ENCODE peak calls at places on chromosomes 11 and 22, in seven cellular contexts. G, E, A, R, L, Y and Z are unnamed samples.

GRCh38 chr22:23282089-23282501 is 101.8 kb downstream of the BCR start:
- DNase-seq in G (peak), E (peak), A (peak), R (no peak), L (peak), Y (peak), Z (peak)

GRCh38 chr11:12170984-12171383 is 60.6 kb downstream of the MICAL2 start:
- DNase-seq in G (no peak), E (peak), A (peak), R (no peak), L (no peak), Y (no peak), Z (peak)

GRCh38 chr11:59247535-59248227 is 35.0 kb upstream of the MPEG1 start:
- DNase-seq in G (no peak), E (peak), A (peak), R (no peak), L (no peak), Y (no peak), Z (peak)

GRCh38 chr22:35684270-35684700 is 33.4 kb upstream of the APOL5 start:
- DNase-seq in G (no peak), E (peak), A (peak), R (peak), L (no peak), Y (no peak), Z (peak)

GRCh38 chr11:62324738-62325556 is 12.3 kb upstream of the ASRGL1 start:
- DNase-seq in G (no peak), E (peak), A (peak), R (peak), L (peak), Y (no peak), Z (peak)

GRCh38 chr11:6351782-6352181 is 31.5 kb upstream of the CAVIN3 start:
- DNase-seq in G (no peak), E (peak), A (no peak), R (no peak), L (no peak), Y (no peak), Z (no peak)

GRCh38 chr11:119417726-119418540 is 5.0 kb downstream of the THY1 start:
- DNase-seq in G (peak), E (peak), A (peak), R (no peak), L (no peak), Y (no peak), Z (peak)

GRCh38 chr11:28674432-28675076 is 566.4 kb downstream of the METTL15 start:
- DNase-seq in G (no peak), E (peak), A (peak), R (peak), L (no peak), Y (no peak), Z (peak)

GRCh38 chr22:29517215-29517908 is 36.2 kb downstream of the THOC5 start:
- DNase-seq in G (no peak), E (no peak), A (no peak), R (no peak), L (no peak), Y (peak), Z (no peak)

GRCh38 chr11:62013266-62014157 is 46.1 kb upstream of the FTH1 start:
- DNase-seq in G (no peak), E (no peak), A (no peak), R (no peak), L (no peak), Y (peak), Z (no peak)

GRCh38 chr11:87215236-87215635 is 177.5 kb downstream of the TMEM135 start:
- DNase-seq in G (no peak), E (peak), A (no peak), R (no peak), L (no peak), Y (no peak), Z (no peak)

GRCh38 chr11:123973816-123974215 is 3.8 kb downstream of the OR10S1 start:
- DNase-seq in G (no peak), E (peak), A (peak), R (no peak), L (no peak), Y (no peak), Z (peak)

GRCh38 chr11:36240178-36240577 is 49.0 kb downstream of the COMMD9 start:
- DNase-seq in G (no peak), E (peak), A (no peak), R (no peak), L (no peak), Y (no peak), Z (no peak)

GRCh38 chr11:34495724-34496377 is 17.7 kb downstream of the ELF5 start:
- DNase-seq in G (no peak), E (no peak), A (no peak), R (no peak), L (peak), Y (no peak), Z (peak)

GRCh38 chr11:134276396-134277175 is 407 bp downstream of the GLB1L3 start:
- DNase-seq in G (no peak), E (no peak), A (no peak), R (peak), L (no peak), Y (no peak), Z (no peak)

GRCh38 chr22:36162127-36163034 is 1.8 kb upstream of the APOL3 start:
- DNase-seq in G (no peak), E (no peak), A (no peak), R (no peak), L (no peak), Y (no peak), Z (no peak)

GRCh38 chr22:39856588-39856987 is 37.0 kb downstream of the ENTHD1 start:
- DNase-seq in G (no peak), E (no peak), A (no peak), R (no peak), L (no peak), Y (no peak), Z (no peak)

GRCh38 chr11:82701847-82702520 is 31.7 kb downstream of the FAM181B start:
- DNase-seq in G (no peak), E (peak), A (peak), R (peak), L (no peak), Y (no peak), Z (peak)

GRCh38 chr11:11171285-11171684 is 181.8 kb downstream of the CSNK2A3 start:
- DNase-seq in G (no peak), E (peak), A (no peak), R (no peak), L (no peak), Y (no peak), Z (no peak)

GRCh38 chr11:36352919-36353318 is 56.8 kb downstream of the PRR5L start:
- DNase-seq in G (no peak), E (no peak), A (no peak), R (no peak), L (no peak), Y (no peak), Z (no peak)

GRCh38 chr11:67504950-67505561 is at the start of gene PITPNM1:
- DNase-seq in G (no peak), E (peak), A (peak), R (peak), L (peak), Y (peak), Z (peak)

GRCh38 chr11:82975882-82976281 is 74.3 kb downstream of the DDIAS start:
- DNase-seq in G (no peak), E (no peak), A (no peak), R (no peak), L (no peak), Y (no peak), Z (no peak)

GRCh38 chr11:43944761-43945311 is 2.4 kb downstream of the C11orf96 start:
- DNase-seq in G (peak), E (peak), A (no peak), R (peak), L (peak), Y (peak), Z (peak)

GRCh38 chr11:16226245-16226644 is 130.1 kb downstream of the SOX6 start:
- DNase-seq in G (peak), E (peak), A (peak), R (no peak), L (peak), Y (peak), Z (peak)

DNA sequence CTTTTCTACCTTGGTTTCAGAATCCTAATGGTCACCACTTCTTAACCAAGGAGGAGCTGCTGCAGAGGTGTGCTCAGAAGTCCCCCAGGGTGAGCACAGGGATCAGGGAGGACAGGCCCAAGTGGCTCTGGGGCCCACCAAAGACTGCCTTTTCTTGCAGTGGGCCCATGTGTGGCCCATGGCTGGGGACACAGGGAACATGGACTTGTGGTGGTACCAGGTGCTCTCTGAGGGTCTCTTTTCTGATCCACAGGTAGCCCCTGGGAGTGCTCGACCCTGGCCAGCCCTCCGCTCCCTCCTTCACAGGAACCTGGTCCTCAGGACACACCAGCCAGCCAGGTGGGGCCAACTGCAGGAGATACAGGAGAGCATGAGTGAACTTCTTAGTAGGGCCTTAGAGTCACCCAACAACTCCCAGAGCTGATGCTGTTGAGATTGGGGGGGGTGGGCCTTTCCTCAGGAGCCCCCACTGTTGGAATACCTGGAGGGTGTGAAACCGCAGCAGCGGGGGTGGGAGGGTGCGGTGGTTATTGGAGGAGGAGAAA is 2.0 kb downstream of the MUS81 start:
- DNase-seq in G (peak), E (no peak), A (no peak), R (peak), L (no peak), Y (no peak), Z (no peak)
- H3K4me3 ChIP-seq in G (no peak), E (no peak), A (no peak), R (no peak), L (no peak), Y (no peak), Z (peak)

GRCh38 chr11:27039873-27040272 is 742 bp upstream of the BBOX1 start:
- DNase-seq in G (no peak), E (no peak), A (no peak), R (no peak), L (no peak), Y (no peak), Z (no peak)
- TF ChIP-seq CTCF in G (no peak), E (no peak), A (no peak), R (peak), L (no peak), Y (no peak), Z (peak)

DNA sequence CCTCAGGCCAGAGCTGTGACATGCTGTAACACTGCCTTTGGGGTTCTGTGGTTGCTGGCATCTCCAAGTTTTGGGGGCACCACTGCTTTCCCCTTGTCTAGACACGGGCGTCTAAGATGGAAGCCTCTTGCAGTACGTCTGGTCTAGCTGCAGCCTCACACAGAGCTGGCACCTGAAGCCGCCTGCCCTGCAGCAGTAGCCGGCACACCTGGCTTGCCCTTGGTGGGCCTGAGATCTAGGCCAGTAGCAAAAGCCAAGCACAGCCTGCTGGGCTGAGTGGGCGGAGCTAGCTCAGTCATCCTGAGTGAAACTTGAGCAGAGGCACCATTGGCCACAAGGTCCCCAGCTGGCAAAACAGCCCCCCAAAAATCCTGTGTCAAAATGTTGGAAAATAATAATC is 154.2 kb downstream of the DLG2 start:
- DNase-seq in G (no peak), E (no peak), A (no peak), R (peak), L (no peak), Y (no peak), Z (no peak)
- H3K4me3 ChIP-seq in G (no peak), E (no peak), A (no peak), R (no peak), L (no peak), Y (no peak), Z (no peak)

GRCh38 chr22:38435010-38435409 is 20.0 kb downstream of the KCNJ4 start:
- DNase-seq in G (no peak), E (no peak), A (no peak), R (peak), L (no peak), Y (no peak), Z (no peak)
- TF ChIP-seq CTCF in G (no peak), E (no peak), A (no peak), R (peak), L (no peak), Y (no peak), Z (peak)

DNA sequence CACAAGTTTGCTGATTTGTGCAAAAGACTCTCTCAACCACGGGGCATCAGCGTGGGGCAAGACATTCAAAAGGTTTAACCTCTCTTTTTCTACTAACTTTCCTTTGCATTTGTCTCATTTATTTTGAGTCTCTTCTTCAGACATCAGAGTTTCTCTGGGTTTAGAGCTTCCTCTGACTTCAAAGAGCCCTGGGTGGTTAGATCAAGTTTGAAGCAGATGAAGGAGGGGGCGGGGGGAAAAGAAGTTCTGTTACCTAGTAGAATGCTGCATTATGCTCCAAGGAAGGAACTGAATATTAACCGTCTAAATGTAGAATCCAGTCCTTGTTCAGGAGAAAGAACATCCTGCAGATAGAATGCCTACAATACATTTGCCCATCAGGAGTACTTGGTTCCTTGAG is 24.5 kb downstream of the GAS2 start:
- DNase-seq in G (no peak), E (no peak), A (no peak), R (no peak), L (no peak), Y (no peak), Z (no peak)
- H3K4me3 ChIP-seq in G (no peak), E (no peak), A (no peak), R (no peak), L (no peak), Y (no peak), Z (no peak)

GRCh38 chr22:37747090-37747714 is 50.4 kb downstream of the TRIOBP start:
- DNase-seq in G (no peak), E (peak), A (peak), R (peak), L (no peak), Y (no peak), Z (peak)

GRCh38 chr22:37742374-37743092 is 45.7 kb downstream of the TRIOBP start:
- DNase-seq in G (no peak), E (peak), A (peak), R (no peak), L (no peak), Y (no peak), Z (peak)

GRCh38 chr22:37745548-37746365 is 48.9 kb downstream of the TRIOBP start:
- DNase-seq in G (peak), E (peak), A (peak), R (peak), L (peak), Y (peak), Z (peak)

GRCh38 chr22:37746366-37747089 is 49.7 kb downstream of the TRIOBP start:
- DNase-seq in G (no peak), E (no peak), A (no peak), R (peak), L (peak), Y (no peak), Z (peak)

GRCh38 chr22:37744589-37744988 is 47.7 kb downstream of the TRIOBP start:
- DNase-seq in G (no peak), E (no peak), A (no peak), R (no peak), L (no peak), Y (no peak), Z (no peak)
- TF ChIP-seq CTCF in G (no peak), E (no peak), A (no peak), R (no peak), L (no peak), Y (no peak), Z (no peak)

GRCh38 chr22:32809786-32810185 is 8.3 kb downstream of the TIMP3 start:
- DNase-seq in G (no peak), E (no peak), A (no peak), R (no peak), L (no peak), Y (no peak), Z (no peak)

GRCh38 chr22:32805586-32805881 is 4.0 kb downstream of the TIMP3 start:
- DNase-seq in G (no peak), E (no peak), A (no peak), R (no peak), L (no peak), Y (no peak), Z (no peak)

GRCh38 chr22:32806296-32806695 is 4.8 kb downstream of the TIMP3 start:
- DNase-seq in G (no peak), E (no peak), A (peak), R (no peak), L (no peak), Y (no peak), Z (no peak)

GRCh38 chr22:32810241-32811133 is 9.0 kb downstream of the TIMP3 start:
- DNase-seq in G (no peak), E (peak), A (peak), R (peak), L (no peak), Y (no peak), Z (peak)

GRCh38 chr22:32808038-32808445 is 6.5 kb downstream of the TIMP3 start:
- DNase-seq in G (no peak), E (no peak), A (peak), R (no peak), L (no peak), Y (no peak), Z (no peak)
- H3K4me3 ChIP-seq in G (no peak), E (no peak), A (peak), R (no peak), L (no peak), Y (no peak), Z (no peak)